ENCODE peak calls at places on chromosomes 11 and 22, in four cellular contexts. I, B, F and A are unnamed samples.

GRCh38 chr11:93844568-93844967 is 5.8 kb downstream of the VSTM5 start:
- DNase-seq in F (no peak), I (no peak), B (no peak), A (no peak)

GRCh38 chr11:102807921-102808320 is 10.0 kb upstream of the MMP1 start:
- DNase-seq in F (no peak), I (no peak), B (no peak), A (no peak)

GRCh38 chr22:49999063-49999900 is 13.3 kb downstream of the IL17REL start:
- DNase-seq in I (peak), B (no peak), F (no peak), A (peak)

GRCh38 chr11:112719736-112720525 is 241.3 kb upstream of the NCAM1 start:
- DNase-seq in F (no peak), B (no peak), I (no peak), A (no peak)

GRCh38 chr11:69218946-69219720 is 63.4 kb downstream of the SMIM38 start:
- DNase-seq in B (no peak), I (no peak), F (no peak), A (no peak)

GRCh38 chr22:44020981-44021380 is 3.1 kb upstream of the PARVB start:
- DNase-seq in F (no peak), B (no peak), I (no peak), A (no peak)

GRCh38 chr22:45600791-45601730 is 70.6 kb upstream of the ATXN10 start:
- DNase-seq in I (peak), B (no peak), F (no peak), A (no peak)

GRCh38 chr11:30392977-30393376 is 70.1 kb downstream of the ARL14EP start:
- DNase-seq in F (no peak), B (no peak), I (no peak), A (no peak)

GRCh38 chr11:128902515-128903066 is 11.4 kb downstream of the KCNJ5 start:
- DNase-seq in I (no peak), B (no peak), F (no peak), A (no peak)

GRCh38 chr11:77636738-77637344 is 753 bp downstream of the CLNS1A start:
- DNase-seq in I (no peak), B (no peak), F (no peak), A (no peak)

GRCh38 chr22:39309881-39310714 is 9.3 kb downstream of the RPL3 start:
- DNase-seq in I (no peak), F (no peak), B (no peak), A (no peak)

GRCh38 chr11:3139086-3139440 is 26.0 kb downstream of the OSBPL5 start:
- DNase-seq in I (no peak), F (no peak), B (peak), A (peak)

GRCh38 chr11:33892906-33893594 is 1.2 kb upstream of the LMO2 start:
- DNase-seq in I (no peak), F (no peak), B (no peak), A (no peak)

GRCh38 chr11:35688023-35688422 is 25.4 kb downstream of the TRIM44 start:
- DNase-seq in F (no peak), B (no peak), I (no peak), A (no peak)

GRCh38 chr11:128463386-128463829 is 124.0 kb downstream of the ETS1 start:
- DNase-seq in B (no peak), I (no peak), F (no peak), A (peak)

GRCh38 chr11:28820296-28820989 is 712.3 kb downstream of the METTL15 start:
- DNase-seq in F (no peak), B (no peak), I (no peak), A (no peak)

GRCh38 chr11:126607374-126607773 is 251.9 kb downstream of the ST3GAL4 start:
- DNase-seq in F (peak), I (no peak), B (peak), A (no peak)

GRCh38 chr11:65591939-65592814 is 3.4 kb downstream of the KCNK7 start:
- DNase-seq in F (no peak), B (no peak), I (no peak), A (no peak)

GRCh38 chr11:27387362-27387761 is 24.3 kb upstream of the CCDC34 start:
- DNase-seq in B (no peak), F (no peak), I (no peak), A (no peak)

GRCh38 chr11:2563216-2564007 is 118.6 kb downstream of the KCNQ1 start:
- DNase-seq in F (no peak), I (no peak), B (peak), A (peak)

GRCh38 chr11:60288531-60288930 is 8.1 kb downstream of the MS4A4A start:
- DNase-seq in F (no peak), I (no peak), B (no peak), A (no peak)

GRCh38 chr22:48662476-48663150 is 1165.1 kb downstream of the BRD1 start:
- DNase-seq in I (no peak), B (no peak), F (no peak), A (peak)

GRCh38 chr11:33721291-33721840 is 14.9 kb downstream of the CD59 start:
- DNase-seq in F (no peak), I (no peak), B (peak), A (no peak)